ENCODE peak calls at places on chromosomes 6 and 20, in eight cellular contexts. U, E, Y, K, X, D, R and P are unnamed samples.
A peak's percentile ranks its signal among the peaks of the same experiment; 100 is the strongest.

GRCh38 chr6:170148709-170149470 is 142.0 kb downstream of the DLL1 start:
- DNase-seq in U (no peak), E (no peak), Y (no peak), K (no peak), X (no peak), D (no peak), R (peak; percentile 55), P (no peak)

GRCh38 chr6:120262354-120262753 is 912.8 kb upstream of the MAN1A1 start:
- DNase-seq in U (no peak), E (no peak), Y (no peak), K (no peak), X (no peak), D (no peak), R (no peak), P (no peak)

GRCh38 chr6:96659084-96659845 is 96.3 kb downstream of the FHL5 start:
- DNase-seq in U (no peak), E (no peak), Y (no peak), K (no peak), X (no peak), D (no peak), R (no peak), P (no peak)

GRCh38 chr6:45947807-45948206 is 67.9 kb downstream of the CLIC5 start:
- DNase-seq in U (no peak), E (no peak), Y (no peak), K (no peak), X (no peak), D (no peak), R (no peak), P (no peak)

GRCh38 chr6:130252527-130253237 is 29.9 kb upstream of the SAMD3 start:
- DNase-seq in U (no peak), E (no peak), Y (no peak), K (no peak), X (no peak), D (no peak), R (no peak), P (no peak)

GRCh38 chr6:42452171-42453026 is 673 bp upstream of the TRERF1 start:
- DNase-seq in U (no peak), E (peak; percentile 86), Y (peak; percentile 77), K (peak; percentile 66), X (no peak), D (peak; percentile 59), R (peak; percentile 93), P (peak; percentile 83)

GRCh38 chr6:110556317-110557115 is 80.1 kb upstream of the SLC22A16 start:
- DNase-seq in U (no peak), E (no peak), Y (no peak), K (no peak), X (no peak), D (no peak), R (no peak), P (no peak)

GRCh38 chr20:63345328-63346100 is 15.6 kb downstream of the CHRNA4 start:
- DNase-seq in U (no peak), E (no peak), Y (no peak), K (no peak), X (no peak), D (no peak), R (no peak), P (peak; percentile 64)

GRCh38 chr6:134198093-134198492 is 119.8 kb downstream of the SGK1 start:
- DNase-seq in U (no peak), E (peak; percentile 88), Y (no peak), K (no peak), X (peak; percentile 100), D (peak; percentile 24), R (no peak), P (no peak)

GRCh38 chr20:40639132-40639531 is 49.9 kb downstream of the MAFB start:
- DNase-seq in U (no peak), E (no peak), Y (no peak), K (no peak), X (no peak), D (no peak), R (no peak), P (no peak)

GRCh38 chr6:13854716-13855250 is 40.4 kb upstream of the MCUR1 start:
- DNase-seq in U (no peak), E (no peak), Y (no peak), K (no peak), X (no peak), D (no peak), R (no peak), P (no peak)

GRCh38 chr20:35225319-35226125 is 968 bp upstream of the MMP24 start:
- DNase-seq in U (no peak), E (no peak), Y (no peak), K (no peak), X (no peak), D (no peak), R (no peak), P (no peak)

GRCh38 chr6:3796396-3796795 is 44.9 kb upstream of the PXDC1 start:
- DNase-seq in U (no peak), E (no peak), Y (no peak), K (no peak), X (no peak), D (no peak), R (no peak), P (no peak)

GRCh38 chr20:49281059-49281912 is 3.4 kb upstream of the ZNFX1 start:
- DNase-seq in U (no peak), E (peak; percentile 86), Y (no peak), K (peak; percentile 35), X (peak; percentile 90), D (peak; percentile 64), R (no peak), P (no peak)
- H3K9me3 ChIP-seq in U (peaks cover 18% of the 10 kb centered on the region), E (peaks cover 3% of the 10 kb centered on the region), Y (peaks cover 50% of the 10 kb centered on the region), K (peaks cover 50% of the 10 kb centered on the region), X (no peaks in the 10 kb centered on the region), D (peaks cover 5% of the 10 kb centered on the region), R (peaks cover 10% of the 10 kb centered on the region), P (no peaks in the 10 kb centered on the region)

GRCh38 chr6:15817100-15817499 is 154.3 kb upstream of the DTNBP1 start:
- DNase-seq in U (no peak), E (no peak), Y (no peak), K (no peak), X (no peak), D (no peak), R (no peak), P (no peak)

GRCh38 chr6:15818044-15818443 is 155.2 kb upstream of the DTNBP1 start:
- DNase-seq in U (no peak), E (no peak), Y (no peak), K (no peak), X (no peak), D (no peak), R (no peak), P (no peak)

GRCh38 chr6:15818491-15818890 is 155.7 kb upstream of the DTNBP1 start:
- DNase-seq in U (no peak), E (no peak), Y (no peak), K (no peak), X (no peak), D (no peak), R (no peak), P (no peak)

GRCh38 chr6:15819226-15819625 is 156.4 kb upstream of the DTNBP1 start:
- DNase-seq in U (no peak), E (no peak), Y (no peak), K (no peak), X (no peak), D (no peak), R (no peak), P (no peak)

DNA sequence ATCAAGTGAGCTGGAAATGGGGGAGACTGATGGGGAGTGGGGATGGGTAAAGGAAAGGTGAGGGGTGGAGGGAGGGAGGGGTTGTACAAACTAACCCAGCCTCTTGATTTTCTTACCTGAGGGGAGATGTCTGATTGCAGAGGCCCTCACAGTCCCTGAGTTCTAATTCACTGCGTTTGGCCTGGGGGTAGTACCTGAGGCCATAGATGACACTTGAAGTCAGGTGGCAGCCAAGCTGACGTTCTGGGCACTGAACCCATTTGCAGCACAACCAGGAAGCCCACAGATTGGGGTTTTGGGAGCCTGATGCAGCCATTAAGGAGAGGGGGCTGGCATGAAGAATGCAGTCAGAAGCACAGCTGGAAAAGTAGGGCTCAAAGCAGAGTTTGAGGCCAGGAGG is 153.8 kb upstream of the DTNBP1 start:
- DNase-seq in U (no peak), E (no peak), Y (no peak), K (no peak), X (no peak), D (no peak), R (no peak), P (no peak)
- TF ChIP-seq EP300 in U (no peak), E (no peak), Y (no peak), K (no peak), X (no peak), D (no peak), R (no peak), P (no peak)

GRCh38 chr6:132003516-132004178 is 52.5 kb upstream of the CCN2 start:
- DNase-seq in U (no peak), E (no peak), Y (no peak), K (no peak), X (no peak), D (no peak), R (no peak), P (no peak)
- H3K4me1 ChIP-seq in U (no peaks in the 10 kb centered on the region), E (no peaks in the 10 kb centered on the region), Y (no peaks in the 10 kb centered on the region), K (no peaks in the 10 kb centered on the region), X (peaks cover 28% of the 10 kb centered on the region), D (no peaks in the 10 kb centered on the region), R (no peaks in the 10 kb centered on the region), P (no peaks in the 10 kb centered on the region)

GRCh38 chr6:365835-366234 is 25.7 kb upstream of the IRF4 start:
- DNase-seq in U (no peak), E (no peak), Y (no peak), K (no peak), X (no peak), D (no peak), R (no peak), P (no peak)

GRCh38 chr6:363909-364308 is 27.6 kb upstream of the IRF4 start:
- DNase-seq in U (no peak), E (peak; percentile 5), Y (no peak), K (no peak), X (no peak), D (no peak), R (peak; percentile 45), P (no peak)

GRCh38 chr6:366389-366788 is 25.2 kb upstream of the IRF4 start:
- DNase-seq in U (no peak), E (no peak), Y (no peak), K (no peak), X (no peak), D (no peak), R (no peak), P (no peak)

GRCh38 chr6:363291-363690 is 28.3 kb upstream of the IRF4 start:
- DNase-seq in U (no peak), E (no peak), Y (no peak), K (no peak), X (no peak), D (no peak), R (peak; percentile 61), P (no peak)

DNA sequence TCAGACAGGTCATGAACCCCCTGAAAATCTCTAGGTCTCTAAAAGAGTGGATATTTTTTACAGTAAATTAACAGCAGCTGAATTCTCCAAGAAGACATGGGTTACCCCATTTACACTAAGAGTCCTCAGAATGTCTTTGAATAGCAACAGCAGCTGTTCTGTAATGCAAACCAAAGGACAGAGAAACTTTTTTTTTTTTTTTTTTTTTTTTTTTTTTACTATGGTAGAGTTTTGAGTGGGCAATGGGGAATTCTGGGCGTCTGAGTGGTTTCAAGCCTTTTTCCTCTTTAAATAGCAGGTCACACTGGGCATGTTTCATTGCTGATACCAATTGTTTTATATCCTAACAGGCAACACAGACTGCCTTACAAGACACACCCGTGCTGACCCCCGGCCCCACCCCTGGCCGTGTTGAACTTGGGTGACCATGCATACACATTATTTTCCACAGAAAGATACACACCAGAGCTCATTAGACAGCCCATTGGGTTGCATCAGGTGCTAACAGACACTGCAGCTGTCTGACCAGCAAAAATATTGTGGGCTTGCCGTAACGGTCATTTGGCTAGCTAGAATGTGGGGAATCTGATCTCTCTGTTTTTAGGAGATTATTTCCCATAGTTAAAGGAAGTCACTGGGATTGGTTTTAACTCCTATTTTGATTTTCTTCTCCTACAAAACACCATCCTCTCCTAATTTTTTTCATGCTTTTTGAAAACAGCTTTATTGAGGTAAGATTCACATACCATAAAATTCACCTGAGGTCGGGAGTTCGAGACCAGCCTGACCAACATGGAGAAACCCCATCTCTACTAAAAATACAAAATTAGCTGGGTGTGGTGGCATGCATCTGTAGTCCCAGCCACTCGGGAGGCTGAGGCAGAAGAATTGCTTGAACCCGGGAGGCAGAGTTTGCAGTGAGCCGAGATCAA is 26.7 kb upstream of the IRF4 start:
- DNase-seq in U (no peak), E (no peak), Y (no peak), K (no peak), X (no peak), D (no peak), R (peak; percentile 63), P (no peak)
- H3K9me3 ChIP-seq in U (peaks cover 3% of the 10 kb centered on the region), E (peaks cover 2% of the 10 kb centered on the region), Y (peaks cover 26% of the 10 kb centered on the region), K (no peaks in the 10 kb centered on the region), X (no peaks in the 10 kb centered on the region), D (no peaks in the 10 kb centered on the region), R (no peaks in the 10 kb centered on the region), P (no peaks in the 10 kb centered on the region)